ENCODE peak calls at places on chromosomes 6 and 20, in ten cellular contexts. J is CD8-positive, alpha-beta memory T cell; N is naive thymus-derived CD4-positive, alpha-beta T cell; R is heart right ventricle; T is breast epithelium; B is fibroblast of lung; U is mesendoderm; P is mammary epithelial cell; K is stomach; W is hepatocyte. V is an unnamed sample. For H3K36me3, the result is how much of the 10 kb centered on the place peaks cover.

GRCh38 chr20:37543828-37544227 is 16.2 kb upstream of the BLCAP start:
- DNase-seq in T (no peak), B (peak), U (no peak), N (no peak), J (no peak), W (peak), R (no peak), P (peak), K (no peak), V (no peak)

GRCh38 chr20:54497931-54498718 is 22.7 kb downstream of the DOK5 start:
- DNase-seq in K (no peak), J (no peak), R (no peak), P (no peak), U (no peak), T (no peak), B (no peak), N (no peak), W (no peak), V (no peak)

GRCh38 chr6:135535989-135536414 is 38.5 kb upstream of the AHI1 start:
- DNase-seq in P (peak), U (peak), B (peak), K (no peak), N (peak), R (no peak), T (no peak), J (no peak), W (peak), V (no peak)

GRCh38 chr6:10535198-10535597 is 14.0 kb downstream of the GCNT2 start:
- DNase-seq in T (no peak), K (no peak), R (no peak), N (no peak), J (no peak), U (no peak), P (no peak), B (no peak), W (no peak), V (no peak)

GRCh38 chr6:160038479-160038878 is 69.6 kb downstream of the IGF2R start:
- DNase-seq in K (no peak), W (no peak), T (no peak), P (no peak), N (no peak), U (no peak), R (no peak), B (no peak), J (no peak), V (no peak)

GRCh38 chr20:24784607-24785006 is 164.5 kb upstream of the CST7 start:
- DNase-seq in K (no peak), N (no peak), P (no peak), J (no peak), B (no peak), W (no peak), R (no peak), T (no peak), U (no peak), V (no peak)

GRCh38 chr20:37226889-37227288 is 34.7 kb downstream of the GHRH start:
- DNase-seq in K (peak), B (peak), P (no peak), T (no peak), N (no peak), R (peak), U (no peak), W (no peak), J (no peak), V (peak)

GRCh38 chr6:35262596-35262995 is 3.1 kb downstream of the ZNF76 start:
- DNase-seq in B (no peak), N (no peak), W (no peak), K (no peak), P (no peak), T (no peak), J (no peak), R (no peak), U (no peak), V (no peak)

GRCh38 chr6:88920088-88920487 is 43.3 kb downstream of the RNGTT start:
- DNase-seq in W (no peak), B (no peak), U (no peak), T (no peak), R (no peak), N (no peak), P (no peak), K (no peak), J (no peak), V (no peak)

GRCh38 chr6:130033999-130034814 is 15.8 kb downstream of the L3MBTL3 start:
- DNase-seq in R (no peak), U (no peak), W (peak), T (no peak), B (peak), J (no peak), P (peak), N (no peak), K (no peak), V (no peak)
- H3K27ac ChIP-seq in R (no peak), U (no peak), W (peak), T (no peak), B (no peak), J (peak), P (no peak), N (no peak), K (no peak), V (no peak)

GRCh38 chr6:148471624-148472494 is 129.2 kb downstream of the SASH1 start:
- DNase-seq in B (peak), N (no peak), P (no peak), W (peak), T (no peak), U (no peak), R (no peak), K (no peak), J (no peak), V (no peak)

GRCh38 chr6:148467926-148468325 is 125.3 kb downstream of the SASH1 start:
- DNase-seq in J (no peak), W (no peak), T (no peak), P (no peak), K (no peak), U (no peak), B (no peak), R (no peak), N (no peak), V (no peak)

GRCh38 chr6:148470141-148470540 is 127.5 kb downstream of the SASH1 start:
- DNase-seq in R (no peak), U (no peak), J (no peak), P (no peak), K (no peak), W (no peak), B (no peak), T (no peak), N (no peak), V (no peak)

GRCh38 chr6:148472495-148473105 is 130.0 kb downstream of the SASH1 start:
- DNase-seq in K (no peak), T (no peak), U (no peak), P (no peak), J (no peak), R (no peak), W (no peak), N (no peak), B (peak), V (no peak)

GRCh38 chr6:148470606-148471299 is 128.1 kb downstream of the SASH1 start:
- DNase-seq in J (no peak), W (no peak), R (no peak), P (no peak), T (no peak), U (no peak), K (no peak), B (peak), N (no peak), V (no peak)
- H3K36me3 ChIP-seq in J (under half), W (under half), R (under half), P (under half), T (under half), U (under half), K (under half), B (under half), N (under half), V (under half)

DNA sequence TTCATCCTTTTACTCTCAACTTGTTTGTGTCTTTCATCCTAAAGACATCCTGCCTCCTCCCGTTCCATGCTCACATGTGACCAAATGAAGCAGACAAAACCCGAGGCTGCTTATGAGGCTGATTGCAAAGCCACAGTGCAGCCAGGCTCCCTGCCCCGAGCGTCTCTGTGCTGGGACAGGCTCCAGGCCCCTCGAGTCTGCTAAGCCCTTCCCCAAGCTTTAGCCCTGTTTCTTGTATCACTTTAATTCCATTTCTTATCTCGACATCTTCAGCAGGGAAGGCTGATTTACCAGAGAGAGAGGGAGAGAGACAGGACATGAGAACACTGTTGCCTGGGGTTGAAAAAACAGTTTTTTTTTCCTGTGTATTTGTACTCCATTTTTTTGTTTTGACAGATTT is 386.5 kb downstream of the SMOC2 start:
- DNase-seq in B (no peak), R (no peak), N (no peak), J (no peak), U (no peak), W (peak), K (no peak), T (no peak), P (no peak), V (no peak)
- H3K27ac ChIP-seq in B (no peak), R (no peak), N (no peak), J (no peak), U (no peak), W (peak), K (peak), T (no peak), P (no peak), V (no peak)

DNA sequence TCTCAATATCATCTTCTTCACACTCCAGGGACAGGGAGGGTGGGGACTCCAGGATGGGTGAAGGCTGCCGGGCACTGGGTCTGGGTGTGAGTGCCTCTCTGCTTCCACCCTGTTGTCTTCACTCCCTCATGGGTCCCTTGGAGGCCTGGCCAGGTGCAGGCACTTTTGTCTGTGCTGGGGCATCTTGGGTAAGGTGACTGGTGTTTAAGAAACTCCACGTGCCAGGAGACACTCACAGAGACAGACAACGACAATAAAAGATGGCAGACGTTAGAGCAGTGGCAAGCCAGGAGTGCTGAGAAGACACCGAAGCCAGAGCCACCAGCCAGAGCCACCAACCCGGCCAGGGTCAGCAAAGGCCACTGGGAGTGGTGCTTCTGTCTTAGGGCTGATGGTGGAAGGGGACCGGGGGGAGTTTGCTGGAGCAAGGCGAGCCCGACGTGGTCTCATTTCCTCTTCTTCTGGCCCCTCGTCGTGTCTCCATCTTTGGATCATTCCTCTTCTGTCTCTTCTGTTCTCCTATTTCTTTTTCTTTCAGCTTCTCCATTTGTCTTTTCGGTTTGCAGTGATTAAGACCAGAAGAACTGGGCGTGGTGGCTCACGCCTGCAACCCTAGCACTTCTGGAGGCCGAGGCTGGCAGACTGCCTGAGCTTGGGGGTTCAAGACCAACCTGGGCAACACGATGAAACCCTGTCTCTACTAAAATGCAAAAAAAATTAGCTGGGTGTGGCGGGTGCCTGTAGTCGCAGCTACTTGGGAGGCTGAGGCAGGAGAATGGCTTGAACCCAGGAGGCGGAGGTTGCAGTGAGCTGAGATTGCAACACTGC is 90.8 kb downstream of the RAMACL start:
- DNase-seq in B (no peak), U (no peak), R (no peak), P (no peak), T (no peak), J (no peak), K (no peak), N (no peak), W (no peak), V (no peak)
- H3K36me3 ChIP-seq in B (under half), U (under half), R (half or more), P (under half), T (under half), J (under half), K (half or more), N (under half), W (under half), V (under half)

V was measured in psoas muscle.